ENCODE peak calls at places on chromosomes 1 and 21, in ten cellular contexts. F, W, I, H, Y, N, A, X, K and B are unnamed samples.
A peak's percentile ranks its signal among the peaks of the same experiment; 100 is the strongest.

GRCh38 chr1:173205146-173206051 is 1.7 kb downstream of the TNFSF4 start:
- DNase-seq in H (no peak), A (no peak), X (no peak), F (no peak), W (no peak), N (no peak), Y (no peak), K (no peak), I (no peak), B (peak; percentile 88)

GRCh38 chr1:21663951-21664805 is 5.0 kb downstream of the RAP1GAP start:
- DNase-seq in H (no peak), X (no peak), N (no peak), K (peak; percentile 18), Y (no peak), F (no peak), W (no peak), I (no peak), A (peak; percentile 36), B (no peak)

GRCh38 chr1:82795503-82796149 is 994.9 kb downstream of the ADGRL2 start:
- DNase-seq in I (no peak), X (no peak), A (no peak), K (no peak), N (no peak), F (no peak), Y (no peak), W (no peak), H (no peak), B (no peak)

GRCh38 chr1:222786107-222786506 is 28.7 kb upstream of the DISP1 start:
- DNase-seq in Y (no peak), X (no peak), A (no peak), K (no peak), H (no peak), N (no peak), F (no peak), W (no peak), I (no peak), B (no peak)

GRCh38 chr1:165383067-165383466 is 26.6 kb upstream of the LMX1A start:
- DNase-seq in N (peak; percentile 23), W (no peak), A (no peak), Y (peak; percentile 32), F (no peak), K (no peak), I (no peak), X (no peak), H (peak; percentile 90), B (no peak)

GRCh38 chr1:16158993-16159831 is 3.3 kb upstream of the EPHA2 start:
- DNase-seq in H (no peak), X (no peak), A (peak; percentile 67), I (no peak), F (no peak), K (no peak), W (no peak), N (no peak), Y (no peak), B (no peak)

GRCh38 chr1:107865627-107866026 is 99.4 kb downstream of the VAV3 start:
- DNase-seq in W (no peak), X (no peak), K (no peak), N (no peak), H (no peak), Y (no peak), A (no peak), I (no peak), F (no peak), B (no peak)

GRCh38 chr1:97247196-97247595 is 525.6 kb downstream of the PTBP2 start:
- DNase-seq in W (no peak), F (no peak), H (no peak), A (no peak), I (no peak), N (no peak), Y (no peak), K (no peak), X (no peak), B (no peak)

GRCh38 chr1:36652586-36652985 is 169.9 kb upstream of the CSF3R start:
- DNase-seq in K (no peak), W (no peak), X (no peak), F (no peak), Y (no peak), H (no peak), A (no peak), N (no peak), I (no peak), B (no peak)

GRCh38 chr1:36652011-36652410 is 169.3 kb upstream of the CSF3R start:
- DNase-seq in N (no peak), H (no peak), K (no peak), X (no peak), Y (no peak), W (no peak), F (no peak), I (no peak), A (no peak), B (no peak)

GRCh38 chr1:36650200-36651065 is 167.7 kb upstream of the CSF3R start:
- DNase-seq in H (peak; percentile 20), I (peak; percentile 56), K (peak; percentile 69), X (no peak), F (peak; percentile 63), W (peak; percentile 57), A (peak; percentile 64), Y (peak; percentile 36), N (peak; percentile 36), B (peak; percentile 51)

GRCh38 chr1:36653850-36654249 is 171.1 kb upstream of the CSF3R start:
- DNase-seq in K (no peak), A (no peak), F (no peak), X (no peak), Y (peak; percentile 58), H (no peak), W (no peak), N (no peak), I (no peak), B (no peak)

DNA sequence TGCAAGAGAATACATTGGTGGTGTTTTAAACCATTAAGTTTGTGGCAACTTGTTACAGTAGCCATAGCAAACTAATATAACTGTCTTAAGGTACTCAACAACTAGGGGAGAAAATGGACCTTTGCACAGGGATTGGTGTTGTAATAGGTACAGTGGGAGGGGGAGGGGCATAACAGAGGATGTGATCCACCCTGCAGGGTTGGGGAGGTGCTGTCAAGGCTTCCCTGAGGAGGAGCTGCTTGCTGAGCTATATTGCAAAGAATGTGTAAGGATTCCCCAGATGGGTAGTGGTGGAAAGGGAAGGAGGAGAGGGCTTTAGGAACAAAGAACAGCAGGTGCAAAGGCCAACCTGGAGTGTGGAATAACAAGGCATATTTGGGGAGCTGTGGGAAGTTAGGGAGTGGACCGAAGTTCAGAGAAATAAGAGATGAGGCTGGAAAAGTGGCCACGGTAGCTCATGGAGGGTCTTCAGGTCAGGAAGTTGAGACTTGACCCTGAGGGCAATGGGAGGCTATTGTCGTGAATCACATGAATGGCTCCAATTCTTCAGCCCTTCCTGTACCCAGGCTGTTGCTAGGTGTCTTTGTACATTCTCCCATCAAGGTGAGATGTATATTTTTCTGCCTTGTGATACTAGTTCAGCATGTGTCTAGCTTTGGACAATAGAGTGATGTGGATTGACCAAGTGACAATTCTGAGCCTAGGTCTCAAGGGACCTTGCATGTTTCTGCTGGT is 168.6 kb upstream of the CSF3R start:
- DNase-seq in K (no peak), W (no peak), H (no peak), N (no peak), I (no peak), F (no peak), A (no peak), Y (no peak), X (no peak), B (no peak)
- H3K4me1 ChIP-seq in K (peaks cover 19% of the 10 kb centered on the region), W (peaks cover 8% of the 10 kb centered on the region), H (no peaks in the 10 kb centered on the region), N (no peaks in the 10 kb centered on the region), I (no peaks in the 10 kb centered on the region), F (no peaks in the 10 kb centered on the region), A (no peaks in the 10 kb centered on the region), Y (no peaks in the 10 kb centered on the region), X (no peaks in the 10 kb centered on the region), B (no peaks in the 10 kb centered on the region)

DNA sequence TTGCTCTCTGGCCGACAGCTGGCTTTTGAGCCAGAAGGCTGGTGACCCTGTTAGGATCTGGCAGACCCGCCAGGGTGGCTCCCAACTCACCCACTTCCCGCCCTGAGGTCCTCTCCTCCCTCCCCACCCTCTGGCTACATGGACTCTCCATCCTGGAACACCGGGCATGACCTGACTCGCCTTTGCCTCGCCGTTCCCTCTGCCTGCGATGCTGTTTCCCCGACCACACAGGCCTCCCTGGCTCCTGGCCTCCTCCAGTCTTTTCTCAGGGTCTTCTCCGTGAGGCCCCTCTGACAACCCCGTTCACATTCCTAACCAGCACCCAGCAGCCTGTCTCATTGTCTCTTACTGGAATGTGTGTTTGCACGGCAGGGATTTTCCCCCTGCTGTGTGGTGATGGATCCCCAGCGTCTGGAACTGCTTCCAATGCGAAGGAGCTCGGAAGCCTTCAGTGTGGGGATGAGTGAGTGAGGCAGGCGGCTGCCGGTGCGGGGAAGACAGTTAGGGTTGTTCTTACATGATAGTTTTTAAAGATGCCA is 46.0 kb upstream of the POFUT2 start:
- DNase-seq in F (peak; percentile 90), I (peak; percentile 37), H (no peak), W (no peak), A (peak; percentile 33), Y (peak; percentile 3), X (no peak), K (no peak), N (no peak), B (no peak)
- H3K4me1 ChIP-seq in F (peaks cover 60% of the 10 kb centered on the region), I (peaks cover 72% of the 10 kb centered on the region), H (no peaks in the 10 kb centered on the region), W (peaks cover 33% of the 10 kb centered on the region), A (no peaks in the 10 kb centered on the region), Y (peaks cover 16% of the 10 kb centered on the region), X (peaks cover 6% of the 10 kb centered on the region), K (peaks cover 35% of the 10 kb centered on the region), N (peaks cover 7% of the 10 kb centered on the region), B (peaks cover 87% of the 10 kb centered on the region)

GRCh38 chr1:157412308-157412707 is 140.0 kb downstream of the FCRL5 start:
- DNase-seq in N (no peak), F (no peak), W (no peak), K (no peak), A (no peak), I (no peak), H (no peak), Y (no peak), X (peak; percentile 86), B (no peak)

GRCh38 chr1:157409927-157410326 is 142.4 kb downstream of the FCRL5 start:
- DNase-seq in H (no peak), Y (no peak), K (no peak), F (no peak), A (no peak), W (no peak), N (no peak), X (peak; percentile 77), I (no peak), B (no peak)

GRCh38 chr1:157411064-157411463 is 141.3 kb downstream of the FCRL5 start:
- DNase-seq in X (peak; percentile 86), F (no peak), K (no peak), W (no peak), N (no peak), H (no peak), Y (no peak), I (no peak), A (no peak), B (no peak)

GRCh38 chr1:157411769-157412168 is 140.5 kb downstream of the FCRL5 start:
- DNase-seq in K (no peak), H (no peak), A (no peak), F (no peak), Y (no peak), N (no peak), I (no peak), W (no peak), X (no peak), B (no peak)

GRCh38 chr1:157410457-157410856 is 141.9 kb downstream of the FCRL5 start:
- DNase-seq in I (no peak), A (no peak), W (no peak), K (no peak), Y (no peak), H (no peak), N (no peak), X (peak; percentile 82), F (no peak), B (no peak)
- H3K4me1 ChIP-seq in I (no peaks in the 10 kb centered on the region), A (no peaks in the 10 kb centered on the region), W (no peaks in the 10 kb centered on the region), K (no peaks in the 10 kb centered on the region), Y (no peaks in the 10 kb centered on the region), H (no peaks in the 10 kb centered on the region), N (no peaks in the 10 kb centered on the region), X (no peaks in the 10 kb centered on the region), F (no peaks in the 10 kb centered on the region), B (no peaks in the 10 kb centered on the region)

GRCh38 chr1:232726048-232726779 is 79.0 kb upstream of the MAP10 start:
- DNase-seq in W (no peak), F (no peak), N (no peak), A (no peak), X (no peak), K (no peak), H (no peak), Y (no peak), I (no peak), B (no peak)

GRCh38 chr1:232732344-232732910 is 72.8 kb upstream of the MAP10 start:
- DNase-seq in W (no peak), N (no peak), A (no peak), Y (no peak), X (no peak), K (no peak), H (no peak), I (no peak), F (no peak), B (no peak)

GRCh38 chr1:232725303-232726047 is 79.7 kb upstream of the MAP10 start:
- DNase-seq in X (no peak), I (no peak), W (no peak), Y (no peak), N (no peak), H (no peak), K (no peak), A (no peak), F (no peak), B (no peak)

GRCh38 chr1:232728507-232729263 is 76.5 kb upstream of the MAP10 start:
- DNase-seq in K (no peak), Y (no peak), H (no peak), W (no peak), F (no peak), A (no peak), N (no peak), I (no peak), X (no peak), B (no peak)
- H3K4me1 ChIP-seq in K (peaks cover 5% of the 10 kb centered on the region), Y (peaks cover 3% of the 10 kb centered on the region), H (no peaks in the 10 kb centered on the region), W (no peaks in the 10 kb centered on the region), F (no peaks in the 10 kb centered on the region), A (no peaks in the 10 kb centered on the region), N (peaks cover 3% of the 10 kb centered on the region), I (no peaks in the 10 kb centered on the region), X (no peaks in the 10 kb centered on the region), B (no peaks in the 10 kb centered on the region)